ENCODE peak calls at places on chromosomes 16 and 17, in seven cellular contexts. X, I, Y, F, B, A and Z are unnamed samples.

GRCh38 chr16:89598199-89598598 is 15.2 kb upstream of the DPEP1 start:
- DNase-seq in A (no peak), X (no peak), I (no peak), B (no peak), F (no peak), Y (no peak), Z (no peak)

GRCh38 chr17:48335858-48336500 is 94.0 kb downstream of the SKAP1 start:
- DNase-seq in A (no peak), F (no peak), X (peak; percentile 26), B (no peak), I (no peak), Y (no peak), Z (peak; percentile 26)

GRCh38 chr17:1908699-1909309 is 79.0 kb downstream of the RPA1 start:
- DNase-seq in B (no peak), F (no peak), X (peak; percentile 48), I (no peak), A (peak; percentile 23), Y (peak; percentile 62), Z (peak; percentile 45)

GRCh38 chr17:39929657-39930407 is 2.3 kb downstream of the LRRC3C start:
- DNase-seq in X (no peak), A (no peak), Y (no peak), F (no peak), B (no peak), I (no peak), Z (peak; percentile 89)

GRCh38 chr17:56499799-56500388 is 93.6 kb upstream of the NOG start:
- DNase-seq in A (no peak), F (no peak), I (no peak), Y (no peak), B (no peak), X (no peak), Z (peak; percentile 4)

GRCh38 chr16:27906883-27907282 is 156.6 kb downstream of the GSG1L start:
- DNase-seq in A (no peak), B (no peak), Y (no peak), F (no peak), I (no peak), X (no peak), Z (no peak)

GRCh38 chr16:86016201-86016965 is 117.4 kb downstream of the IRF8 start:
- DNase-seq in X (no peak), F (peak; percentile 55), B (no peak), Y (peak; percentile 17), A (peak; percentile 10), I (no peak), Z (peak; percentile 29)

GRCh38 chr17:8739104-8739503 is 5.5 kb downstream of the CCDC42 start:
- DNase-seq in Y (no peak), F (peak; percentile 72), B (no peak), A (no peak), X (no peak), I (no peak), Z (no peak)

GRCh38 chr16:31713945-31714898 is 159.4 kb upstream of the ZNF267 start:
- DNase-seq in Y (peak; percentile 49), I (no peak), A (no peak), B (no peak), F (peak; percentile 69), X (no peak), Z (no peak)

GRCh38 chr17:39670746-39671145 is 2.5 kb downstream of the PNMT start:
- DNase-seq in X (no peak), F (no peak), I (no peak), Y (no peak), B (no peak), A (no peak), Z (no peak)

GRCh38 chr16:19899605-19899955 is 14.9 kb upstream of the GPRC5B start:
- DNase-seq in I (no peak), Y (no peak), X (no peak), F (no peak), B (no peak), A (no peak), Z (no peak)

GRCh38 chr16:30934827-30935557 is 11.6 kb downstream of the FBXL19 start:
- DNase-seq in A (no peak), F (peak; percentile 87), X (no peak), I (no peak), Y (no peak), B (no peak), Z (no peak)

GRCh38 chr17:48441231-48441711 is 11.3 kb upstream of the SKAP1 start:
- DNase-seq in X (no peak), B (peak; percentile 81), Y (no peak), I (no peak), F (no peak), A (no peak), Z (no peak)

GRCh38 chr17:17129466-17129865 is 76.7 kb downstream of the PLD6 start:
- DNase-seq in I (no peak), A (no peak), F (no peak), Y (peak; percentile 27), X (no peak), B (no peak), Z (no peak)

GRCh38 chr17:76969598-76970172 is 101.5 kb downstream of the MGAT5B start:
- DNase-seq in Y (peak; percentile 6), I (no peak), X (no peak), F (peak; percentile 86), A (no peak), B (no peak), Z (peak; percentile 30)

GRCh38 chr16:30637952-30638351 is 12.8 kb upstream of the PRR14 start:
- DNase-seq in Y (no peak), A (no peak), I (no peak), F (no peak), B (no peak), X (no peak), Z (no peak)

GRCh38 chr17:42118545-42118944 is 2.6 kb downstream of the KAT2A start:
- DNase-seq in B (no peak), X (no peak), I (no peak), A (no peak), F (peak; percentile 66), Y (no peak), Z (no peak)

GRCh38 chr17:20920813-20921199 is 122.0 kb downstream of the USP22 start:
- DNase-seq in F (no peak), B (no peak), Y (no peak), X (no peak), A (peak; percentile 44), I (no peak), Z (peak; percentile 69)

GRCh38 chr17:77281904-77282367 is 141.2 kb downstream of the SEC14L1 start:
- DNase-seq in B (no peak), F (peak; percentile 64), Y (peak; percentile 30), I (no peak), X (no peak), A (no peak), Z (no peak)

GRCh38 chr16:72111653-72112451 is 18.2 kb downstream of the DHX38 start:
- DNase-seq in B (no peak), A (no peak), X (no peak), F (no peak), I (no peak), Y (no peak), Z (no peak)

GRCh38 chr16:2507052-2507678 is 6.6 kb upstream of the ATP6V0C start:
- DNase-seq in B (peak; percentile 48), X (no peak), I (no peak), F (no peak), Y (no peak), A (no peak), Z (no peak)

GRCh38 chr17:45919136-45919535 is 24.8 kb downstream of the MAPT start:
- DNase-seq in F (no peak), I (no peak), A (no peak), Y (no peak), X (no peak), B (no peak), Z (no peak)
- H3K27me3 ChIP-seq in F (no peaks in the 10 kb centered on the region), I (no peaks in the 10 kb centered on the region), A (peaks cover 7% of the 10 kb centered on the region), Y (no peaks in the 10 kb centered on the region), X (peaks cover 13% of the 10 kb centered on the region), B (no peaks in the 10 kb centered on the region), Z (peaks cover 9% of the 10 kb centered on the region)

DNA sequence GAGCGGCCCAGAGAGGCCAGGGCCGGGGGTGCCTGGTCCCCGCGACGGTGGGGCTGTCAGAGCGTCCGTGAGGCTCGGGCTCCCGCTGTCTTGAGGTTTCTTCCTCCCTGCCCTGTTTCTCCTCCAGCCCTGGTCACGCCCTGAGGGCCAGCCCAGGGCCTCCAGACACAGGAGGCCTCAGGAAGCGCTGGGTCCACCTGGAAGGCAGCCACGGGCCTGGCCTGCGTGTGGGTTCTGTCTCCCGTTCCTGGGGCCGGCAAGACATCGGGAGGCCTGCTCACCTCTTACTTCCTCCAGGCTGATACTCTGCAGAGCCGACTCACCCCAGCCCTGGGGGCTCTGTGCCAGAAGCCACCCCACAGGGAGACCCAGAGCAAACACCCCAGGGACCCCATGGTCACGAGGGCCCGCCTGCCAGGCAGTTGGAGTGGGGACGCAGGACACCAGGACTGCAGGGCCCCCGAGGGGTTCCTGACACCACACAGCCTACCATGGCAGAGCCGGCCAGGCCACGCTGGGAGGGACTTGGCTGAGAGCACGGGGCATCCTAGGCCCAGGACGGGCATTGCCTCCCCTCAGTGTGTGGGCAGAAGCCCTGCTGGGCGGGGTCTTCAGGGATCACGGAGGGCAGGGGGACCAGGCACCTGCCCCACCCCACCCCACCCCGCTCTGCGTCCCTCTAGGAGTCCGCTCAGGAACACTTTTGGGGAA is 18.9 kb upstream of the CACNA1H start:
- DNase-seq in F (no peak), Y (no peak), X (no peak), B (no peak), A (no peak), I (no peak), Z (no peak)
- H3K27me3 ChIP-seq in F (no peaks in the 10 kb centered on the region), Y (no peaks in the 10 kb centered on the region), X (peaks cover 3% of the 10 kb centered on the region), B (no peaks in the 10 kb centered on the region), A (peaks cover 20% of the 10 kb centered on the region), I (no peaks in the 10 kb centered on the region), Z (no peaks in the 10 kb centered on the region)

GRCh38 chr17:58283674-58284612 is 3.2 kb upstream of the MPO start:
- DNase-seq in Y (no peak), B (no peak), I (no peak), X (no peak), F (no peak), A (no peak), Z (no peak)
- H3K27me3 ChIP-seq in Y (peaks cover 2% of the 10 kb centered on the region), B (no peaks in the 10 kb centered on the region), I (no peaks in the 10 kb centered on the region), X (peaks cover 20% of the 10 kb centered on the region), F (no peaks in the 10 kb centered on the region), A (peaks cover 20% of the 10 kb centered on the region), Z (peaks cover 20% of the 10 kb centered on the region)

GRCh38 chr16:56643080-56643778 is 4.8 kb downstream of the MT1A start:
- DNase-seq in X (no peak), I (no peak), B (peak; percentile 37), A (no peak), Y (peak; percentile 90), F (peak; percentile 67), Z (peak; percentile 17)

GRCh38 chr16:56645311-56645710 is 6.4 kb upstream of the MT1B start:
- DNase-seq in F (no peak), B (no peak), X (no peak), I (no peak), Y (no peak), A (no peak), Z (no peak)

GRCh38 chr16:56647641-56648431 is 3.9 kb upstream of the MT1B start:
- DNase-seq in A (no peak), X (no peak), Y (no peak), B (no peak), I (no peak), F (peak; percentile 68), Z (no peak)

GRCh38 chr16:56643833-56644232 is 5.4 kb downstream of the MT1A start:
- DNase-seq in B (no peak), F (no peak), I (no peak), A (no peak), Y (no peak), X (no peak), Z (no peak)

DNA sequence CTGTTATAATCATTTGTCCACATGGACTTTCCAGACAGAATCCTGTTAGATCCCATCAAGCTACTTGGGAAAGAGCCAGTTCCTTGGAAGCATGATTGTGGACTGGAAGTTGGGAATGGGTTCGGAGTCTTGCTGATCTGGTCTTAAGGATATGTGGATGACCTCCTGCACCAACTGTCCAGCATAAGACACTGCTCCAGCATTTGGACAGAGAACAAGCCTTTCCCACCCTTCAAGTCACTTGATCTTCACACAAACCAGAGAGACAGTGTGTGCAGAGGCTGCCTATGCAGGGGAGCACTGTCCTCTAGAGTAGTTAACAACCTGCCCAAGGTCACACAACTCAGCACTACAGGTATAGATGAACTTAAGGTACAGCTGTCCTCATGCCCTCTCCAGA is 5.8 kb upstream of the MT1B start:
- DNase-seq in I (no peak), A (no peak), B (no peak), X (no peak), F (no peak), Y (no peak), Z (no peak)
- H3K27me3 ChIP-seq in I (no peaks in the 10 kb centered on the region), A (peaks cover 29% of the 10 kb centered on the region), B (peaks cover 8% of the 10 kb centered on the region), X (peaks cover 85% of the 10 kb centered on the region), F (peaks cover 92% of the 10 kb centered on the region), Y (no peaks in the 10 kb centered on the region), Z (peaks cover 98% of the 10 kb centered on the region)